ENCODE peak calls at places on chromosomes 5 and 9, in eight cellular contexts. I is suprapubic skin, W is Panc1, L is SK-N-SH, J is breast epithelium, K is GM23338, M is K562, V is GM12891. E is an unnamed sample.

GRCh38 chr9:109708507-109708945 is 71.5 kb upstream of the PALM2AKAP2 start:
- DNase-seq in I (no peak), W (no peak), L (no peak), J (no peak), K (no peak), M (no peak), V (no peak), E (no peak)

GRCh38 chr9:133461975-133462374 is 2.2 kb downstream of the CACFD1 start:
- DNase-seq in I (no peak), W (no peak), L (no peak), J (no peak), K (no peak), M (no peak), V (no peak), E (no peak)

GRCh38 chr5:137498301-137498735 is 808 bp downstream of the SPOCK1 start:
- DNase-seq in I (no peak), W (no peak), L (peak; percentile 75), J (no peak), K (peak; percentile 60), M (no peak), V (peak; percentile 12), E (no peak)

GRCh38 chr9:87678650-87679355 is 47.1 kb upstream of the CTSL start:
- DNase-seq in I (no peak), W (no peak), L (peak; percentile 84), J (no peak), K (peak; percentile 86), M (peak; percentile 60), V (peak; percentile 40), E (peak; percentile 55)

GRCh38 chr9:76230961-76231360 is 163.3 kb downstream of the RFK start:
- DNase-seq in I (no peak), W (no peak), L (no peak), J (no peak), K (no peak), M (no peak), V (no peak), E (no peak)

GRCh38 chr5:61768692-61769281 is 436.7 kb downstream of the ZSWIM6 start:
- DNase-seq in I (no peak), W (peak; percentile 17), L (peak; percentile 31), J (no peak), K (peak; percentile 89), M (peak; percentile 57), V (peak; percentile 8), E (peak; percentile 63)

GRCh38 chr5:81826128-81826527 is 75.2 kb upstream of the SSBP2 start:
- DNase-seq in I (no peak), W (no peak), L (no peak), J (no peak), K (peak; percentile 22), M (no peak), V (no peak), E (no peak)

GRCh38 chr9:70260606-70261005 is 1.8 kb downstream of the SMC5 start:
- DNase-seq in I (no peak), W (no peak), L (no peak), J (no peak), K (no peak), M (no peak), V (no peak), E (no peak)

GRCh38 chr9:85173967-85174366 is 504.4 kb downstream of the NTRK2 start:
- DNase-seq in I (no peak), W (no peak), L (no peak), J (no peak), K (no peak), M (no peak), V (no peak), E (no peak)

GRCh38 chr9:88544245-88544644 is 9.3 kb downstream of the NXNL2 start:
- DNase-seq in I (no peak), W (no peak), L (no peak), J (no peak), K (peak; percentile 22), M (peak; percentile 36), V (no peak), E (no peak)

GRCh38 chr5:150297934-150298595 is 4.6 kb downstream of the ARSI start:
- DNase-seq in I (no peak), W (no peak), L (no peak), J (no peak), K (no peak), M (no peak), V (no peak), E (no peak)

GRCh38 chr5:55593115-55593472 is 58.3 kb upstream of the PLPP1 start:
- DNase-seq in I (no peak), W (no peak), L (no peak), J (no peak), K (no peak), M (no peak), V (no peak), E (no peak)

GRCh38 chr5:143002459-143003327 is 232.5 kb downstream of the ARHGAP26 start:
- DNase-seq in I (no peak), W (no peak), L (no peak), J (no peak), K (peak; percentile 68), M (peak; percentile 45), V (no peak), E (no peak)

GRCh38 chr5:169646856-169647255 is 9.8 kb downstream of the DOCK2 start:
- DNase-seq in I (no peak), W (no peak), L (no peak), J (no peak), K (no peak), M (no peak), V (no peak), E (no peak)

GRCh38 chr9:127741831-127742434 is 6.8 kb upstream of the TOR2A start:
- DNase-seq in I (peak; percentile 87), W (no peak), L (peak; percentile 78), J (no peak), K (peak; percentile 99), M (peak; percentile 91), V (no peak), E (peak; percentile 18)

GRCh38 chr5:161676109-161676508 is 9.4 kb upstream of the GABRA6 start:
- DNase-seq in I (no peak), W (peak; percentile 8), L (peak; percentile 2), J (no peak), K (peak; percentile 69), M (no peak), V (no peak), E (no peak)

GRCh38 chr9:124480621-124480981 is 26.6 kb downstream of the NR5A1 start:
- DNase-seq in I (no peak), W (no peak), L (peak; percentile 80), J (no peak), K (peak; percentile 86), M (peak; percentile 80), V (peak; percentile 93), E (peak; percentile 32)

GRCh38 chr9:16768816-16769215 is 101.7 kb downstream of the BNC2 start:
- DNase-seq in I (no peak), W (no peak), L (no peak), J (no peak), K (peak; percentile 79), M (no peak), V (no peak), E (no peak)

GRCh38 chr5:40021007-40021406 is 596.2 kb upstream of the DAB2 start:
- DNase-seq in I (no peak), W (no peak), L (no peak), J (no peak), K (no peak), M (no peak), V (no peak), E (no peak)

GRCh38 chr9:77602852-77603251 is 45.3 kb downstream of the GNA14 start:
- DNase-seq in I (no peak), W (no peak), L (no peak), J (no peak), K (no peak), M (no peak), V (no peak), E (no peak)

GRCh38 chr5:107894361-107894760 is 223.6 kb upstream of the EFNA5 start:
- DNase-seq in I (no peak), W (no peak), L (no peak), J (no peak), K (no peak), M (no peak), V (no peak), E (no peak)

GRCh38 chr9:91395106-91395552 is 28.5 kb downstream of the NFIL3 start:
- DNase-seq in I (no peak), W (no peak), L (no peak), J (no peak), K (no peak), M (no peak), V (no peak), E (no peak)
- TF ChIP-seq POLR2AphosphoS5 in I (no peak), W (no peak), L (no peak), J (no peak), K (no peak), M (no peak), V (no peak), E (no peak)

GRCh38 chr5:96781031-96781733 is 26.6 kb downstream of the ERAP1 start:
- DNase-seq in I (no peak), W (no peak), L (no peak), J (no peak), K (no peak), M (no peak), V (no peak), E (peak; percentile 38)
- TF ChIP-seq POLR2AphosphoS5 in I (no peak), W (no peak), L (no peak), J (no peak), K (no peak), M (no peak), V (no peak), E (no peak)

GRCh38 chr9:68523367-68523936 is 17.2 kb downstream of the TMEM252 start:
- DNase-seq in I (no peak), W (no peak), L (no peak), J (no peak), K (no peak), M (no peak), V (no peak), E (no peak)

GRCh38 chr9:68522954-68523353 is 17.7 kb downstream of the TMEM252 start:
- DNase-seq in I (no peak), W (no peak), L (no peak), J (no peak), K (peak; percentile 18), M (no peak), V (no peak), E (no peak)

GRCh38 chr9:68522126-68522525 is 18.6 kb downstream of the TMEM252 start:
- DNase-seq in I (no peak), W (no peak), L (no peak), J (no peak), K (no peak), M (no peak), V (no peak), E (no peak)
- TF ChIP-seq POLR2AphosphoS5 in I (no peak), W (no peak), L (no peak), J (no peak), K (no peak), M (no peak), V (no peak), E (no peak)

DNA sequence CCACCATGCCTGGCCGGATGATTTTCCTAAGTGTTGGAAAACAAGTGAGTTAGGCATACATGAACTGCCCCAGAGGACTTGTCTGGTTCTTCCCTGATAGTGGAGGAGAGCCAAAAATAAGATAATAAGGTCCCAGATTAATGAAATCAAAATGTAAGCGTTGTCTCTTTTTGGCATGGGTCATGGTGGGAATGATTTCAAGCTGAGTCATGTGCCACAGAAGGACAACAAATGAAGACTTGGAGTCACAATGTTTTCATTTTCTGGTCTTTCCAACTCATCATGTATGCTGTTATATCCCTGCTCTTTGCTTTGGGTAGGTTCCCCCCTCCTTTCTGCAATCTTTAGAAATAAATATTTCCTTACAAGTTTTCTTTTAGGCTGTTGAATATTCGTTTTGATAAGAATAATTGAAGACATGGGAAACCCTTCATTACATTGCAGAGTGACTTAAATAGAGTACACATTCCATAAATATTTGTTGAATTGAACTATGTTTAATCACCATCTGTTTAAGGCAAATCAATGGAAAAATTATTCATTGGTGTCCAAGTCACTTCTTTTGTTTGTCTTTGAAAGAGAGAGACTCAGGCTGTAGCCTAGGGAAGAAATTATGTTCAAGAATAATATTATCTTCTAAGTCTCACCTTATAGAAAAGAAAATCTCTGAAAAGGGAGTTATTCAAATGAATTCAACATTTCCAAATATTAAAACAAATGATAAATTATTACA is 196.3 kb downstream of the CSNK1G3 start:
- DNase-seq in I (no peak), W (no peak), L (no peak), J (no peak), K (no peak), M (no peak), V (no peak), E (no peak)
- TF ChIP-seq POLR2AphosphoS5 in I (no peak), W (no peak), L (peak; percentile 60), J (no peak), K (no peak), M (no peak), V (no peak), E (no peak)

E was measured in HCT116.